ENCODE peak calls at places on chromosomes 12 and 14, in ten cellular contexts. One of them, this sample, is unnamed.

GRCh38 chr14:76490735-76491134 is 114.8 kb downstream of the ESRRB start:
- DNase-seq in AG08395: no peak
- DNase-seq in omental fat pad: no peak
- DNase-seq in Right ventricle myocardium superior: no peak
- DNase-seq in stimulated activated CD4-positive, alpha-beta T cell treated with anti-CD3 and anti-CD28 coated beads, Interleukin-4, amount 100 ng/mL, for 1 hour: no peak
- DNase-seq in DMS153: peak; percentile 37
- DNase-seq in brain microvascular endothelial cell: no peak
- DNase-seq in cardiac muscle cell: peak; percentile 33
- DNase-seq in amniotic epithelial cell: no peak
- DNase-seq in EH: no peak
- DNase-seq in this sample: no peak

GRCh38 chr12:1056390-1056789 is 65.4 kb downstream of the ERC1 start:
- DNase-seq in AG08395: no peak
- DNase-seq in omental fat pad: no peak
- DNase-seq in Right ventricle myocardium superior: no peak
- DNase-seq in stimulated activated CD4-positive, alpha-beta T cell treated with anti-CD3 and anti-CD28 coated beads, Interleukin-4, amount 100 ng/mL, for 1 hour: no peak
- DNase-seq in DMS153: no peak
- DNase-seq in brain microvascular endothelial cell: no peak
- DNase-seq in cardiac muscle cell: no peak
- DNase-seq in amniotic epithelial cell: no peak
- DNase-seq in EH: no peak
- DNase-seq in this sample: no peak

GRCh38 chr12:91009319-91009950 is 4.7 kb upstream of the EPYC start:
- DNase-seq in AG08395: no peak
- DNase-seq in omental fat pad: no peak
- DNase-seq in Right ventricle myocardium superior: no peak
- DNase-seq in stimulated activated CD4-positive, alpha-beta T cell treated with anti-CD3 and anti-CD28 coated beads, Interleukin-4, amount 100 ng/mL, for 1 hour: no peak
- DNase-seq in DMS153: no peak
- DNase-seq in brain microvascular endothelial cell: no peak
- DNase-seq in cardiac muscle cell: no peak
- DNase-seq in amniotic epithelial cell: no peak
- DNase-seq in EH: peak; percentile 7
- DNase-seq in this sample: no peak

GRCh38 chr12:27193854-27194544 is 50.1 kb upstream of the STK38L start:
- DNase-seq in AG08395: peak; percentile 71
- DNase-seq in omental fat pad: no peak
- DNase-seq in Right ventricle myocardium superior: peak; percentile 61
- DNase-seq in stimulated activated CD4-positive, alpha-beta T cell treated with anti-CD3 and anti-CD28 coated beads, Interleukin-4, amount 100 ng/mL, for 1 hour: no peak
- DNase-seq in DMS153: no peak
- DNase-seq in brain microvascular endothelial cell: peak; percentile 70
- DNase-seq in cardiac muscle cell: peak; percentile 74
- DNase-seq in amniotic epithelial cell: peak; percentile 82
- DNase-seq in EH: peak; percentile 96
- DNase-seq in this sample: no peak

GRCh38 chr12:23303821-23304220 is 645.6 kb downstream of the SOX5 start:
- DNase-seq in AG08395: no peak
- DNase-seq in omental fat pad: no peak
- DNase-seq in Right ventricle myocardium superior: no peak
- DNase-seq in stimulated activated CD4-positive, alpha-beta T cell treated with anti-CD3 and anti-CD28 coated beads, Interleukin-4, amount 100 ng/mL, for 1 hour: no peak
- DNase-seq in DMS153: no peak
- DNase-seq in brain microvascular endothelial cell: no peak
- DNase-seq in cardiac muscle cell: no peak
- DNase-seq in amniotic epithelial cell: no peak
- DNase-seq in EH: no peak
- DNase-seq in this sample: no peak

GRCh38 chr14:59870277-59871165 is at the start of gene RTN1:
- DNase-seq in AG08395: peak; percentile 20
- DNase-seq in omental fat pad: no peak
- DNase-seq in Right ventricle myocardium superior: peak; percentile 76
- DNase-seq in stimulated activated CD4-positive, alpha-beta T cell treated with anti-CD3 and anti-CD28 coated beads, Interleukin-4, amount 100 ng/mL, for 1 hour: peak; percentile 11
- DNase-seq in DMS153: peak; percentile 62
- DNase-seq in brain microvascular endothelial cell: no peak
- DNase-seq in cardiac muscle cell: peak; percentile 87
- DNase-seq in amniotic epithelial cell: peak; percentile 34
- DNase-seq in EH: peak; percentile 60
- DNase-seq in this sample: peak; percentile 2

GRCh38 chr12:12202105-12202504 is 64.7 kb downstream of the LRP6 start:
- DNase-seq in AG08395: no peak
- DNase-seq in omental fat pad: no peak
- DNase-seq in Right ventricle myocardium superior: no peak
- DNase-seq in stimulated activated CD4-positive, alpha-beta T cell treated with anti-CD3 and anti-CD28 coated beads, Interleukin-4, amount 100 ng/mL, for 1 hour: no peak
- DNase-seq in DMS153: no peak
- DNase-seq in brain microvascular endothelial cell: no peak
- DNase-seq in cardiac muscle cell: no peak
- DNase-seq in amniotic epithelial cell: no peak
- DNase-seq in EH: no peak
- DNase-seq in this sample: no peak

GRCh38 chr14:74978416-74978947 is 23.1 kb upstream of the PGF start:
- DNase-seq in AG08395: no peak
- DNase-seq in omental fat pad: no peak
- DNase-seq in Right ventricle myocardium superior: no peak
- DNase-seq in stimulated activated CD4-positive, alpha-beta T cell treated with anti-CD3 and anti-CD28 coated beads, Interleukin-4, amount 100 ng/mL, for 1 hour: no peak
- DNase-seq in DMS153: no peak
- DNase-seq in brain microvascular endothelial cell: no peak
- DNase-seq in cardiac muscle cell: no peak
- DNase-seq in amniotic epithelial cell: no peak
- DNase-seq in EH: peak; percentile 73
- DNase-seq in this sample: no peak

GRCh38 chr14:61280092-61280525 is 1.0 kb downstream of the TMEM30B start:
- DNase-seq in AG08395: no peak
- DNase-seq in omental fat pad: no peak
- DNase-seq in Right ventricle myocardium superior: peak; percentile 43
- DNase-seq in stimulated activated CD4-positive, alpha-beta T cell treated with anti-CD3 and anti-CD28 coated beads, Interleukin-4, amount 100 ng/mL, for 1 hour: peak; percentile 52
- DNase-seq in DMS153: no peak
- DNase-seq in brain microvascular endothelial cell: no peak
- DNase-seq in cardiac muscle cell: no peak
- DNase-seq in amniotic epithelial cell: no peak
- DNase-seq in EH: no peak
- DNase-seq in this sample: no peak

GRCh38 chr14:100045687-100046344 is 19.4 kb upstream of the EVL start:
- DNase-seq in AG08395: peak; percentile 22
- DNase-seq in omental fat pad: no peak
- DNase-seq in Right ventricle myocardium superior: no peak
- DNase-seq in stimulated activated CD4-positive, alpha-beta T cell treated with anti-CD3 and anti-CD28 coated beads, Interleukin-4, amount 100 ng/mL, for 1 hour: no peak
- DNase-seq in DMS153: no peak
- DNase-seq in brain microvascular endothelial cell: no peak
- DNase-seq in cardiac muscle cell: no peak
- DNase-seq in amniotic epithelial cell: peak; percentile 44
- DNase-seq in EH: peak; percentile 81
- DNase-seq in this sample: no peak

GRCh38 chr14:30227871-30228270 is 300.2 kb upstream of the PRKD1 start:
- DNase-seq in AG08395: peak; percentile 71
- DNase-seq in omental fat pad: no peak
- DNase-seq in Right ventricle myocardium superior: peak; percentile 44
- DNase-seq in stimulated activated CD4-positive, alpha-beta T cell treated with anti-CD3 and anti-CD28 coated beads, Interleukin-4, amount 100 ng/mL, for 1 hour: no peak
- DNase-seq in DMS153: no peak
- DNase-seq in brain microvascular endothelial cell: peak; percentile 28
- DNase-seq in cardiac muscle cell: no peak
- DNase-seq in amniotic epithelial cell: peak; percentile 67
- DNase-seq in EH: peak; percentile 74
- DNase-seq in this sample: no peak

GRCh38 chr12:80230068-80230467 is 130.7 kb downstream of the OTOGL start:
- DNase-seq in AG08395: no peak
- DNase-seq in omental fat pad: no peak
- DNase-seq in Right ventricle myocardium superior: no peak
- DNase-seq in stimulated activated CD4-positive, alpha-beta T cell treated with anti-CD3 and anti-CD28 coated beads, Interleukin-4, amount 100 ng/mL, for 1 hour: no peak
- DNase-seq in DMS153: no peak
- DNase-seq in brain microvascular endothelial cell: peak; percentile 7
- DNase-seq in cardiac muscle cell: peak; percentile 69
- DNase-seq in amniotic epithelial cell: no peak
- DNase-seq in EH: no peak
- DNase-seq in this sample: no peak

GRCh38 chr12:82596484-82596883 is 90.2 kb upstream of the TMTC2 start:
- DNase-seq in AG08395: no peak
- DNase-seq in omental fat pad: no peak
- DNase-seq in Right ventricle myocardium superior: no peak
- DNase-seq in stimulated activated CD4-positive, alpha-beta T cell treated with anti-CD3 and anti-CD28 coated beads, Interleukin-4, amount 100 ng/mL, for 1 hour: no peak
- DNase-seq in DMS153: peak; percentile 82
- DNase-seq in brain microvascular endothelial cell: no peak
- DNase-seq in cardiac muscle cell: no peak
- DNase-seq in amniotic epithelial cell: no peak
- DNase-seq in EH: no peak
- DNase-seq in this sample: no peak

GRCh38 chr12:52037248-52037861 is 13.9 kb upstream of the NR4A1 start:
- DNase-seq in AG08395: peak; percentile 47
- DNase-seq in omental fat pad: no peak
- DNase-seq in Right ventricle myocardium superior: peak; percentile 75
- DNase-seq in stimulated activated CD4-positive, alpha-beta T cell treated with anti-CD3 and anti-CD28 coated beads, Interleukin-4, amount 100 ng/mL, for 1 hour: no peak
- DNase-seq in DMS153: no peak
- DNase-seq in brain microvascular endothelial cell: peak; percentile 22
- DNase-seq in cardiac muscle cell: peak; percentile 69
- DNase-seq in amniotic epithelial cell: no peak
- DNase-seq in EH: peak; percentile 63
- DNase-seq in this sample: no peak

GRCh38 chr14:53437858-53438257 is 284.7 kb upstream of the DDHD1 start:
- DNase-seq in AG08395: no peak
- DNase-seq in omental fat pad: no peak
- DNase-seq in Right ventricle myocardium superior: no peak
- DNase-seq in stimulated activated CD4-positive, alpha-beta T cell treated with anti-CD3 and anti-CD28 coated beads, Interleukin-4, amount 100 ng/mL, for 1 hour: no peak
- DNase-seq in DMS153: no peak
- DNase-seq in brain microvascular endothelial cell: no peak
- DNase-seq in cardiac muscle cell: no peak
- DNase-seq in amniotic epithelial cell: no peak
- DNase-seq in EH: no peak
- DNase-seq in this sample: no peak

GRCh38 chr12:54413284-54414190 is 5.5 kb downstream of the ITGA5 start:
- DNase-seq in AG08395: peak; percentile 70
- DNase-seq in omental fat pad: no peak
- DNase-seq in Right ventricle myocardium superior: peak; percentile 80
- DNase-seq in stimulated activated CD4-positive, alpha-beta T cell treated with anti-CD3 and anti-CD28 coated beads, Interleukin-4, amount 100 ng/mL, for 1 hour: peak; percentile 51
- DNase-seq in DMS153: no peak
- DNase-seq in brain microvascular endothelial cell: peak; percentile 59
- DNase-seq in cardiac muscle cell: no peak
- DNase-seq in amniotic epithelial cell: peak; percentile 53
- DNase-seq in EH: peak; percentile 65
- DNase-seq in this sample: no peak

GRCh38 chr14:23366163-23366921 is 1.4 kb upstream of the EFS start:
- DNase-seq in AG08395: peak; percentile 67
- DNase-seq in omental fat pad: peak; percentile 30
- DNase-seq in Right ventricle myocardium superior: peak; percentile 82
- DNase-seq in stimulated activated CD4-positive, alpha-beta T cell treated with anti-CD3 and anti-CD28 coated beads, Interleukin-4, amount 100 ng/mL, for 1 hour: no peak
- DNase-seq in DMS153: peak; percentile 54
- DNase-seq in brain microvascular endothelial cell: no peak
- DNase-seq in cardiac muscle cell: peak; percentile 88
- DNase-seq in amniotic epithelial cell: peak; percentile 35
- DNase-seq in EH: peak; percentile 79
- DNase-seq in this sample: peak; percentile 24

GRCh38 chr12:101772019-101772774 is 32.9 kb upstream of the SYCP3 start:
- DNase-seq in AG08395: no peak
- DNase-seq in omental fat pad: no peak
- DNase-seq in Right ventricle myocardium superior: no peak
- DNase-seq in stimulated activated CD4-positive, alpha-beta T cell treated with anti-CD3 and anti-CD28 coated beads, Interleukin-4, amount 100 ng/mL, for 1 hour: no peak
- DNase-seq in DMS153: no peak
- DNase-seq in brain microvascular endothelial cell: no peak
- DNase-seq in cardiac muscle cell: no peak
- DNase-seq in amniotic epithelial cell: peak; percentile 63
- DNase-seq in EH: no peak
- DNase-seq in this sample: no peak

GRCh38 chr14:67170706-67171105 is 18.5 kb upstream of the GARIN2 start:
- DNase-seq in AG08395: no peak
- DNase-seq in omental fat pad: no peak
- DNase-seq in Right ventricle myocardium superior: no peak
- DNase-seq in stimulated activated CD4-positive, alpha-beta T cell treated with anti-CD3 and anti-CD28 coated beads, Interleukin-4, amount 100 ng/mL, for 1 hour: no peak
- DNase-seq in DMS153: no peak
- DNase-seq in brain microvascular endothelial cell: no peak
- DNase-seq in cardiac muscle cell: no peak
- DNase-seq in amniotic epithelial cell: peak; percentile 52
- DNase-seq in EH: peak; percentile 32
- DNase-seq in this sample: no peak

GRCh38 chr12:129566800-129567199 is 337.0 kb downstream of the TMEM132D start:
- DNase-seq in AG08395: no peak
- DNase-seq in omental fat pad: no peak
- DNase-seq in Right ventricle myocardium superior: no peak
- DNase-seq in stimulated activated CD4-positive, alpha-beta T cell treated with anti-CD3 and anti-CD28 coated beads, Interleukin-4, amount 100 ng/mL, for 1 hour: no peak
- DNase-seq in DMS153: no peak
- DNase-seq in brain microvascular endothelial cell: no peak
- DNase-seq in cardiac muscle cell: no peak
- DNase-seq in amniotic epithelial cell: no peak
- DNase-seq in EH: no peak
- DNase-seq in this sample: no peak

GRCh38 chr12:93802698-93803097 is 125.5 kb downstream of the CRADD start:
- DNase-seq in AG08395: no peak
- DNase-seq in omental fat pad: no peak
- DNase-seq in Right ventricle myocardium superior: no peak
- DNase-seq in stimulated activated CD4-positive, alpha-beta T cell treated with anti-CD3 and anti-CD28 coated beads, Interleukin-4, amount 100 ng/mL, for 1 hour: no peak
- DNase-seq in DMS153: no peak
- DNase-seq in brain microvascular endothelial cell: no peak
- DNase-seq in cardiac muscle cell: peak; percentile 31
- DNase-seq in amniotic epithelial cell: peak; percentile 58
- DNase-seq in EH: peak; percentile 71
- DNase-seq in this sample: no peak

GRCh38 chr14:33229269-33229924 is 290.7 kb downstream of the NPAS3 start:
- DNase-seq in AG08395: no peak
- DNase-seq in omental fat pad: no peak
- DNase-seq in Right ventricle myocardium superior: no peak
- DNase-seq in stimulated activated CD4-positive, alpha-beta T cell treated with anti-CD3 and anti-CD28 coated beads, Interleukin-4, amount 100 ng/mL, for 1 hour: no peak
- DNase-seq in DMS153: no peak
- DNase-seq in brain microvascular endothelial cell: no peak
- DNase-seq in cardiac muscle cell: no peak
- DNase-seq in amniotic epithelial cell: no peak
- DNase-seq in EH: no peak
- DNase-seq in this sample: no peak

GRCh38 chr12:32305163-32305562 is 94.2 kb upstream of the FGD4 start:
- DNase-seq in AG08395: peak; percentile 13
- DNase-seq in omental fat pad: no peak
- DNase-seq in Right ventricle myocardium superior: no peak
- DNase-seq in stimulated activated CD4-positive, alpha-beta T cell treated with anti-CD3 and anti-CD28 coated beads, Interleukin-4, amount 100 ng/mL, for 1 hour: no peak
- DNase-seq in DMS153: no peak
- DNase-seq in brain microvascular endothelial cell: no peak
- DNase-seq in cardiac muscle cell: no peak
- DNase-seq in amniotic epithelial cell: peak; percentile 44
- DNase-seq in EH: no peak
- DNase-seq in this sample: no peak

GRCh38 chr12:25769076-25769945 is 189.2 kb upstream of the RASSF8 start:
- DNase-seq in AG08395: peak; percentile 78
- DNase-seq in omental fat pad: no peak
- DNase-seq in Right ventricle myocardium superior: no peak
- DNase-seq in stimulated activated CD4-positive, alpha-beta T cell treated with anti-CD3 and anti-CD28 coated beads, Interleukin-4, amount 100 ng/mL, for 1 hour: no peak
- DNase-seq in DMS153: no peak
- DNase-seq in brain microvascular endothelial cell: peak; percentile 60
- DNase-seq in cardiac muscle cell: no peak
- DNase-seq in amniotic epithelial cell: peak; percentile 88
- DNase-seq in EH: peak; percentile 84
- DNase-seq in this sample: peak; percentile 49

GRCh38 chr12:52390739-52391617 is 5.5 kb upstream of the KRT84 start:
- DNase-seq in AG08395: peak; percentile 57
- DNase-seq in omental fat pad: no peak
- DNase-seq in Right ventricle myocardium superior: no peak
- DNase-seq in stimulated activated CD4-positive, alpha-beta T cell treated with anti-CD3 and anti-CD28 coated beads, Interleukin-4, amount 100 ng/mL, for 1 hour: no peak
- DNase-seq in DMS153: no peak
- DNase-seq in brain microvascular endothelial cell: peak; percentile 32
- DNase-seq in cardiac muscle cell: peak; percentile 8
- DNase-seq in amniotic epithelial cell: peak; percentile 7
- DNase-seq in EH: peak; percentile 54
- DNase-seq in this sample: no peak

GRCh38 chr14:104120281-104120741 is 18.1 kb upstream of the KIF26A start:
- DNase-seq in AG08395: no peak
- DNase-seq in omental fat pad: no peak
- DNase-seq in Right ventricle myocardium superior: peak; percentile 20
- DNase-seq in stimulated activated CD4-positive, alpha-beta T cell treated with anti-CD3 and anti-CD28 coated beads, Interleukin-4, amount 100 ng/mL, for 1 hour: no peak
- DNase-seq in DMS153: no peak
- DNase-seq in brain microvascular endothelial cell: no peak
- DNase-seq in cardiac muscle cell: no peak
- DNase-seq in amniotic epithelial cell: no peak
- DNase-seq in EH: no peak
- DNase-seq in this sample: no peak

This sample was measured in AG04450.